ENCODE peak calls at places on chromosome 12, in nine cellular contexts. A is left colon; H is stimulated activated CD4-positive, alpha-beta T cell treated with anti-CD3 and anti-CD28 coated beads, Interleukin-15, amount 100 ng/mL, for 1 hour; E is cardiac fibroblast; O is AG20443; G is T follicular helper cell; K is mucosa of gallbladder; W is ovary; N is AG10803. Q is an unnamed sample.

GRCh38 chr12:104582739-104583138 is 126.0 kb downstream of the CHST11 start:
- DNase-seq in A (no peak), G (no peak), O (no peak), W (no peak), E (no peak), H (no peak), K (no peak), N (no peak), Q (peak)

GRCh38 chr12:32016680-32017482 is 57.7 kb downstream of the RESF1 start:
- DNase-seq in N (no peak), G (no peak), K (no peak), O (no peak), W (no peak), H (no peak), A (no peak), E (no peak), Q (no peak)

GRCh38 chr12:2484141-2484776 is 310.5 kb upstream of the FKBP4 start:
- DNase-seq in E (no peak), O (no peak), W (no peak), N (no peak), G (no peak), H (no peak), K (no peak), A (no peak), Q (no peak)

GRCh38 chr12:47561746-47562145 is 144.1 kb downstream of the RPAP3 start:
- DNase-seq in A (no peak), W (no peak), O (no peak), G (no peak), E (no peak), K (no peak), H (no peak), N (peak), Q (no peak)

GRCh38 chr12:111034911-111035577 is 114.7 kb upstream of the MYL2 start:
- DNase-seq in K (no peak), G (no peak), N (no peak), W (no peak), H (no peak), A (no peak), E (no peak), O (no peak), Q (no peak)

GRCh38 chr12:89566615-89567014 is 40.8 kb upstream of the POC1B start:
- DNase-seq in H (no peak), A (no peak), W (no peak), G (no peak), K (no peak), E (peak), N (no peak), O (no peak), Q (no peak)

GRCh38 chr12:2286461-2287131 is 233.8 kb downstream of the CACNA1C start:
- DNase-seq in G (no peak), A (no peak), O (peak), N (peak), H (no peak), E (peak), W (no peak), K (no peak), Q (no peak)

GRCh38 chr12:50568338-50569155 is 63.8 kb downstream of the DIP2B start:
- DNase-seq in O (no peak), G (no peak), H (no peak), K (no peak), A (no peak), E (peak), N (no peak), W (no peak), Q (no peak)

GRCh38 chr12:27193106-27193505 is 51.0 kb upstream of the STK38L start:
- DNase-seq in N (peak), W (no peak), A (no peak), H (no peak), E (peak), O (peak), G (no peak), K (no peak), Q (no peak)

GRCh38 chr12:131740626-131741025 is 29.7 kb downstream of the SFSWAP start:
- DNase-seq in O (no peak), W (no peak), G (no peak), E (no peak), H (no peak), A (no peak), N (no peak), K (no peak), Q (no peak)

GRCh38 chr12:3243376-3244084 is 166.4 kb downstream of the TSPAN9 start:
- DNase-seq in H (no peak), W (no peak), O (no peak), G (no peak), E (no peak), A (no peak), K (no peak), N (no peak), Q (no peak)

GRCh38 chr12:119274636-119275065 is 59.9 kb upstream of the CCDC60 start:
- DNase-seq in G (no peak), H (no peak), A (no peak), N (no peak), W (no peak), E (no peak), K (no peak), O (no peak), Q (no peak)

GRCh38 chr12:53267309-53268008 is 640 bp upstream of the ESPL1 start:
- DNase-seq in N (no peak), E (no peak), A (no peak), G (no peak), O (no peak), K (no peak), H (no peak), W (no peak), Q (no peak)

GRCh38 chr12:89933911-89934310 is 225.3 kb upstream of the ATP2B1 start:
- DNase-seq in K (no peak), A (no peak), N (peak), O (peak), W (no peak), H (no peak), E (no peak), G (no peak), Q (no peak)

GRCh38 chr12:2637371-2637770 is 157.4 kb upstream of the FKBP4 start:
- DNase-seq in K (no peak), W (no peak), H (no peak), A (no peak), G (no peak), O (no peak), E (no peak), N (no peak), Q (no peak)

GRCh38 chr12:72271401-72271740 is 799 bp upstream of the TRHDE start:
- DNase-seq in N (no peak), A (no peak), K (no peak), G (no peak), W (peak), H (no peak), E (peak), O (peak), Q (no peak)

GRCh38 chr12:52655720-52656124 is 3.7 kb upstream of the KRT2 start:
- DNase-seq in O (no peak), G (no peak), E (no peak), K (no peak), N (no peak), A (no peak), H (no peak), W (no peak), Q (no peak)